ENCODE peak calls at places on chromosomes 7 and 10, in six cellular contexts. B, M, K, U, J and F are unnamed samples.
A peak's percentile ranks its signal among the peaks of the same experiment; 100 is the strongest.

GRCh38 chr7:101625076-101625914 is 3.8 kb downstream of the MYL10 start:
- DNase-seq in U (no peak), J (no peak), B (no peak), K (no peak), M (peak; percentile 25), F (no peak)

GRCh38 chr10:101481256-101481655 is 106.8 kb downstream of the POLL start:
- DNase-seq in M (no peak), J (no peak), B (no peak), U (no peak), K (no peak), F (no peak)

GRCh38 chr10:98269435-98269912 is 1.5 kb upstream of the LOXL4 start:
- DNase-seq in B (peak; percentile 37), U (no peak), M (peak; percentile 91), J (no peak), K (peak; percentile 89), F (peak; percentile 89)

GRCh38 chr7:150329331-150330106 is 6.2 kb upstream of the ACTR3C start:
- DNase-seq in B (no peak), M (peak; percentile 75), U (no peak), J (no peak), K (no peak), F (peak; percentile 65)

GRCh38 chr10:12846718-12847117 is 154.8 kb downstream of the CCDC3 start:
- DNase-seq in U (no peak), B (no peak), M (no peak), K (no peak), J (no peak), F (no peak)

GRCh38 chr7:30437823-30438574 is 40.6 kb downstream of the NOD1 start:
- DNase-seq in J (no peak), K (no peak), M (no peak), B (no peak), U (no peak), F (no peak)

GRCh38 chr7:48083114-48083830 is 5.8 kb upstream of the UPP1 start:
- DNase-seq in B (no peak), J (no peak), M (no peak), U (no peak), K (no peak), F (no peak)

GRCh38 chr10:10870523-10871241 is 147.0 kb upstream of the CELF2 start:
- DNase-seq in K (no peak), J (no peak), U (no peak), M (no peak), B (no peak), F (no peak)

GRCh38 chr7:53326634-53327033 is 291.2 kb downstream of the POM121L12 start:
- DNase-seq in B (no peak), M (no peak), J (no peak), U (no peak), K (no peak), F (no peak)